ENCODE peak calls at places on chromosomes 2 and 18, in nine cellular contexts. L, B, U, Z, A, Y, X, P and T are unnamed samples.

GRCh38 chr2:217902281-217903141 is 100.3 kb downstream of the TNS1 start:
- DNase-seq in L (no peak), B (no peak), U (no peak), Z (peak; percentile 8), A (peak; percentile 88), Y (no peak), X (peak; percentile 89), P (no peak), T (peak; percentile 77)

GRCh38 chr2:9206991-9207640 is 504 bp downstream of the ASAP2 start:
- DNase-seq in L (no peak), B (no peak), U (no peak), Z (peak; percentile 13), A (no peak), Y (no peak), X (peak; percentile 83), P (peak; percentile 38), T (no peak)

GRCh38 chr18:5894613-5895299 is 566 bp downstream of the TMEM200C start:
- DNase-seq in L (peak; percentile 20), B (no peak), U (no peak), Z (peak; percentile 1), A (peak; percentile 18), Y (no peak), X (peak; percentile 75), P (peak; percentile 17), T (no peak)

GRCh38 chr18:23136326-23137092 is 1.2 kb downstream of the CABLES1 start:
- DNase-seq in L (no peak), B (no peak), U (no peak), Z (peak; percentile 52), A (no peak), Y (no peak), X (peak; percentile 86), P (peak; percentile 42), T (no peak)

GRCh38 chr2:66541646-66542045 is 106.7 kb downstream of the MEIS1 start:
- DNase-seq in L (no peak), B (no peak), U (no peak), Z (no peak), A (no peak), Y (no peak), X (no peak), P (peak; percentile 14), T (no peak)

GRCh38 chr2:105746177-105747080 is 1.7 kb downstream of the NCK2 start:
- DNase-seq in L (no peak), B (peak; percentile 61), U (peak; percentile 87), Z (peak; percentile 70), A (no peak), Y (peak; percentile 72), X (peak; percentile 83), P (peak; percentile 47), T (no peak)

GRCh38 chr2:160493227-160494028 is at the start of gene RBMS1:
- DNase-seq in L (peak; percentile 82), B (peak; percentile 25), U (peak; percentile 29), Z (peak; percentile 55), A (peak; percentile 44), Y (peak; percentile 33), X (peak; percentile 87), P (peak; percentile 16), T (peak; percentile 41)

GRCh38 chr2:98508690-98509054 is 64.0 kb downstream of the INPP4A start:
- DNase-seq in L (peak; percentile 28), B (peak; percentile 82), U (peak; percentile 70), Z (no peak), A (peak; percentile 73), Y (no peak), X (no peak), P (no peak), T (no peak)

GRCh38 chr2:21386666-21387065 is 262.9 kb downstream of the TDRD15 start:
- DNase-seq in L (no peak), B (no peak), U (no peak), Z (no peak), A (no peak), Y (no peak), X (no peak), P (no peak), T (no peak)

GRCh38 chr2:54946220-54946568 is 104.1 kb downstream of the RTN4 start:
- DNase-seq in L (no peak), B (no peak), U (no peak), Z (no peak), A (no peak), Y (no peak), X (no peak), P (no peak), T (no peak)

GRCh38 chr2:85953476-85953875 is 64.7 kb upstream of the ST3GAL5 start:
- DNase-seq in L (no peak), B (no peak), U (no peak), Z (no peak), A (peak; percentile 8), Y (no peak), X (no peak), P (no peak), T (no peak)

GRCh38 chr2:101736861-101737291 is 39.4 kb downstream of the MAP4K4 start:
- DNase-seq in L (no peak), B (no peak), U (peak; percentile 50), Z (no peak), A (peak; percentile 80), Y (no peak), X (no peak), P (no peak), T (peak; percentile 68)

GRCh38 chr2:128454980-128455709 is 136.5 kb upstream of the HS6ST1 start:
- DNase-seq in L (no peak), B (no peak), U (no peak), Z (no peak), A (no peak), Y (no peak), X (no peak), P (no peak), T (no peak)

GRCh38 chr2:113755690-113756063 is 765 bp downstream of the SLC35F5 start:
- DNase-seq in L (no peak), B (no peak), U (no peak), Z (no peak), A (peak; percentile 17), Y (no peak), X (no peak), P (no peak), T (no peak)